ENCODE peak calls at places on chromosome 7, in nine cellular contexts. A is AG04450, G is WTC11, N is GM23338, X is RWPE1, P is Caco-2, Y is hepatocyte, R is cardiac muscle cell, L is spleen. Q is an unnamed sample.

GRCh38 chr7:112080974-112081373 is 125.2 kb downstream of the DOCK4 start:
- DNase-seq in Y (no peak), A (no peak), R (peak), G (no peak), X (no peak), P (no peak), L (no peak), N (peak), Q (no peak)

GRCh38 chr7:134686782-134687181 is 40.1 kb downstream of the BPGM start:
- DNase-seq in Y (peak), A (no peak), N (peak), L (no peak), G (no peak), P (no peak), X (no peak), R (peak), Q (peak)

GRCh38 chr7:29968683-29969457 is 20.7 kb downstream of the SCRN1 start:
- DNase-seq in L (no peak), G (no peak), P (no peak), R (peak), Y (no peak), A (peak), X (peak), N (no peak), Q (peak)

GRCh38 chr7:4809091-4809591 is 33.7 kb downstream of the AP5Z1 start:
- DNase-seq in P (no peak), N (no peak), R (no peak), Y (no peak), G (no peak), A (no peak), X (no peak), L (no peak), Q (no peak)

GRCh38 chr7:24894670-24895221 is 85.2 kb downstream of the OSBPL3 start:
- DNase-seq in A (no peak), R (no peak), G (peak), Y (no peak), P (no peak), L (no peak), N (peak), X (no peak), Q (no peak)

GRCh38 chr7:40761757-40762342 is 627.0 kb downstream of the SUGCT start:
- DNase-seq in G (peak), N (peak), P (no peak), Y (no peak), X (no peak), L (no peak), A (no peak), R (no peak), Q (no peak)

GRCh38 chr7:46058424-46058823 is 137.4 kb upstream of the IGFBP3 start:
- DNase-seq in X (peak), P (no peak), G (no peak), R (peak), Y (no peak), N (no peak), A (no peak), L (no peak), Q (no peak)

GRCh38 chr7:108417926-108418325 is 38.3 kb downstream of the NRCAM start:
- DNase-seq in L (no peak), A (no peak), P (no peak), G (no peak), R (no peak), N (no peak), X (no peak), Y (no peak), Q (no peak)

GRCh38 chr7:130154501-130155317 is 50.5 kb downstream of the TMEM209 start:
- DNase-seq in G (peak), P (no peak), X (no peak), Y (no peak), L (no peak), A (no peak), N (peak), R (no peak), Q (no peak)

GRCh38 chr7:78968951-78969350 is 484.5 kb downstream of the MAGI2 start:
- DNase-seq in R (no peak), L (no peak), Y (no peak), X (no peak), A (no peak), G (peak), P (no peak), N (peak), Q (no peak)

GRCh38 chr7:151342811-151343210 is 1.2 kb downstream of the NUB1 start:
- DNase-seq in L (no peak), X (no peak), Y (no peak), A (no peak), P (no peak), R (no peak), G (no peak), N (no peak), Q (no peak)
- TF ChIP-seq CTCF in L (no peak), X (no peak), Y (no peak), A (no peak), P (no peak), R (no peak), G (no peak), N (no peak), Q (peak)

DNA sequence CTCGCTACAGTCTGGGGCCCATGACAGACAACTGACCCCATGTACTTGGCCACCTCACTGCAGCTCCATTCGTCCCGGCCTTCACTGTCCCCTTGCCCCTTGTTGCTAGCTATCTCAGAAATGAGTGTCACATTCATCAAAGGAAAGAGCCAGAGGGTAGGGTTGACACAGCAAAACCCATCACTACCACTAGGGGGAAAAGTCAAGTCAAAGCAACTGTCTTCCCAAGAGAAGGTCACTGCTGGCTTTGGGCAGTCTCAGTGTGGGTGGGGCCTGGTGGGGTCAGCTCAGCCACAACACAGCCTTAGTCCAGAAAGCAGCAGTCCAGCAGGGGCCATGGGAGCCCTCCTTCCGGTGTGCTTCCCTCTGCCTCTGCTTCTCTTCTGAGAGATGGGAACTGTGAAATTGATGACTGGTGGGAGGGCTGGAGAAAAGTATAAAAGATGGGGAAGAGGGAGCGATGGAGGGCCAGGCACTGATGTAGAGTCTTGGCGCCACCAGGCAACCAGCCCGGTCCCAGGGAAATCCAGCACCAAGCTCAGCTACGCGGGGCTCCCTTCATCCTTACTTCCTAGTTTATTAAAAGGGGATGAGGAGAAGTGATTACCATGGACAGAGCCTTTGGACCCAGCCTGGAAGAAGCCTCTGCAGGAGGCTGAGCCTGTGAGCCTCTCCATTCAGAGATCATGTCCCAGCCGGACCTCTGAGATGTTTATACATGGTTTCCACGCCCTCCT is 58.0 kb downstream of the PLXNA4 start:
- DNase-seq in P (no peak), X (peak), G (peak), L (no peak), A (no peak), R (no peak), N (peak), Y (no peak), Q (no peak)
- TF ChIP-seq CTCF in P (peak), X (no peak), G (peak), L (no peak), A (peak), R (peak), N (peak), Y (peak), Q (peak)

DNA sequence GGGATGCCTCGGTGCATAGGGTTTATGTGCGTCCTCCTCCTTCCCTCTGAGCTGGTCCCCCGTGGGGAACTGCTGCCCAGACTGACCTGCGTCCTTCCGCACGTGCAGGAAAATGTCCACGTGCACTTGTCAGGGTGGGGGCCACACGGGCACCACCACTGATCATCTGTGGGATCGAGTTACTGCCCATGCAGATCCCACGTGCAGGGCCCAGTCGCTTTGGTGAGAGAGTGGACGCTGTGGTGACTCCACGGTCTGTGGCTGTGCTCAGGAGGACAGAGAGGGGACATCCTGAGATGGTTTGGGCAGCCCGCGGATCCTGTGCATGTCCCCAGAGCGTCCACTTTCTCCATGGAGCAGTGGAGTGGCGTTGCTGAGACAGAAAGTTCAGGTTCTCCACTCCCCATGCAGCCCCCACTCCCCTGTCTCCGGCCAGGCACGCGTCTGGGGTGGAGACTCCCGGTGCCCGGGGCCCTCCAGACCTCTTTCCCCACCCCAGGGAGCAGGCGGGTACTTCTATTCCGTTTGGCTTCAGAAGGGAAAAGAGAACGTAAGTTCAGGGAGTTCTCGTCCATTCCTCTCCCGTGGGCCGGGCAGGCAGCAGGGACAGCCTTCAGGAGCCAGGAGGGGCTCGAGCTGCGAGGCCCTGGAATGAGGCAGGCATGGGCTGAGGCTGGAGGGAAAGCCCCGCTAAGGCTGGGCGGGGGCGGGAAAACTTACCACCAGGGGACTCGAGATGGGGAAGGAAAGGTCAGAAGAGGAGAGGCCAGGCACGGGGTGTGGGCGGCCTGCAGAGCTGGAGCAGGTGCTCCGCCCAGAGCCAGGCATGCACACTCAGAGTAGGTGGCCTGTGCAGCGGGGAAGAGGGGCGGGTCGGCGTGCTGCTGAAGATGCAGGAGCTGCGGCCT is 59.9 kb downstream of the EGFR start:
- DNase-seq in P (peak), L (no peak), Y (peak), A (no peak), X (no peak), R (no peak), N (peak), G (peak), Q (no peak)
- TF ChIP-seq CTCF in P (no peak), L (no peak), Y (no peak), A (no peak), X (no peak), R (no peak), N (no peak), G (no peak), Q (no peak)

GRCh38 chr7:80699030-80699638 is 60.7 kb downstream of the CD36 start:
- DNase-seq in R (peak), P (no peak), Y (peak), G (no peak), X (peak), L (no peak), A (no peak), N (peak), Q (peak)
- TF ChIP-seq CTCF in R (peak), P (peak), Y (peak), G (peak), X (peak), L (peak), A (peak), N (peak), Q (peak)

DNA sequence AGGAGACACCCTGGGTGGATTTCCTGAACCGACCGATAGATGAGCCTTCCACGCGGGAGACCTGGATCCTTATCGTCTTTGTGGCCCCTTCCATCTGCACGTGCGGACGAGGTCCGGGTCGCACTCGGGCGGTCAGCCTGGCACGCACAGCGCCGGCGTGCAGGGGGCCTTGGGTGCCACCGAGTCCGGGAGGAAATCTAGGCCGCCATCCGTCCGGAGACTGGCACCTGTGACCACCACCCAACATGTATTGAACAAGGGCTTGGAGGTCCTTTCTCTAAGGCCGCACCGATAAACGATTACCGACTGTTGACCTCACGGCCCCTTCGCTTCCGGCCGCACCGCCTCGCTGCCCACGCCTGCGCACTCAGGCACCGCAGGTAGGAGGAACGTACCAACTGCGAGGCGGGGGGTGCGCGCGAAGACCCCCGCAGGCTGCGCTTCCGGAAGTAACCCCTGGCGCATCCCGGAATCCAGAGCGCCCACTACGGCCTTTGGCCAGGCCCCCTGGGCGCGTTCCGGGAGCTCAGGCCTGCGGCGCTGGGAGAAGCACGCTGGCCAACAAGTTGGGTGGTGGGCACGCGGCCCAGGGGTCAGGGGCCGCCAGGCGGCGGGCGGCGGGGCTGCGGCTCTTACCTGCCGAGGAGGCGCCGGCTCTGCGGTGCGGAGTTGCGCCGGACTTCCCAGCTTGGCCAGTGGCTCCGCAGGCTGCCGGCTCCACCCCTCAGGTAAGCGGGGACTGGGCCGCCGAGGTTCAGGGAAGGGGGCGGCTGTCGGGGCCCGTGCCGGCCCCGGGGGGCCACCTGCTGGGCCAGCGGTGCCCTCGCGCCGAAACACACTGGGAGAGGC is at the start of the genes ACTR3C and LRRC61:
- DNase-seq in L (peak), A (no peak), N (peak), X (peak), Y (peak), G (peak), P (peak), R (peak), Q (no peak)
- TF ChIP-seq CTCF in L (no peak), A (no peak), N (peak), X (peak), Y (no peak), G (peak), P (peak), R (peak), Q (no peak)

DNA sequence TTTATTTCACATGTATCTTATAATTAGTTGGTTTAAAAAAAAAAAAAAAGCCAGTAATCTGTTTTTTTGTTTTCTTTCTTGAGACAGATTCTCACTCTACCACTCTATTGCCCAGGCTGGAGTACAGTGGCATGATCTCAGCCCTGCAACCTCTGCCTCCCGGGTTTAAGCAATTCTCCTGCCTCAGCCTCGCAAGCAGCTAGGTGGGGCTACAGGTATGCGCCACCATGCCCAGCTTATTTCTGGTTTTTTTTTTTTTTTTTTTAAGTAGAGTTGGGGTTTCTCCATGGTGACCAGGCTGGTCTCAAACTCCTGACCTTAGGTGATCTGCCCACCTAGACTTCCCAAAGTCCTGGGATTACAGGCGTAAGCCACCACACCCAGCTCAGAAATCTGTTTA is 34.1 kb upstream of the CAPZA2 start:
- DNase-seq in A (no peak), Y (no peak), G (peak), N (peak), X (no peak), P (no peak), R (no peak), L (no peak), Q (no peak)
- TF ChIP-seq CTCF in A (no peak), Y (no peak), G (no peak), N (peak), X (no peak), P (no peak), R (no peak), L (no peak), Q (no peak)

DNA sequence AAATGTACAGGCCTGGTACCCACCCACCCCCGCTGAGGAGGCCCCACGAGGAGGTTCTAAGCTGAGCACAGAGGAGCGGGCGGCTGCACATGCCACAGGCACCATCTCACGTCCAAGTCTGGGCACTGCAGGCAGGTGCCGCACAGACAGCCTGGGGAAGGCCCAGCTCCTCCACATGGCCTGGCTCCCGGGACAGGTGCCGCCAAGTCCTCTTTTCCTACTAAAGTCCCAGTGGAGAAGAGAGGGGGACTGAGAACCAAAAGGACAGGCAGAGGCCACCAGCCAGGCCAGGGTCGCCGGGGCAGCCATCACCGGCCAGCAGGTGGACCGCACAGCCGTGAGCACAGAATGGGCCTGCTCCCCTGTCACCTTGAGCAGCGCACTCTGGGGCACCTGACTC is 91.1 kb downstream of the MAD1L1 start:
- DNase-seq in L (no peak), X (no peak), N (no peak), G (no peak), P (no peak), A (no peak), R (no peak), Y (no peak), Q (no peak)
- TF ChIP-seq CTCF in L (no peak), X (no peak), N (peak), G (no peak), P (no peak), A (no peak), R (no peak), Y (no peak), Q (no peak)

DNA sequence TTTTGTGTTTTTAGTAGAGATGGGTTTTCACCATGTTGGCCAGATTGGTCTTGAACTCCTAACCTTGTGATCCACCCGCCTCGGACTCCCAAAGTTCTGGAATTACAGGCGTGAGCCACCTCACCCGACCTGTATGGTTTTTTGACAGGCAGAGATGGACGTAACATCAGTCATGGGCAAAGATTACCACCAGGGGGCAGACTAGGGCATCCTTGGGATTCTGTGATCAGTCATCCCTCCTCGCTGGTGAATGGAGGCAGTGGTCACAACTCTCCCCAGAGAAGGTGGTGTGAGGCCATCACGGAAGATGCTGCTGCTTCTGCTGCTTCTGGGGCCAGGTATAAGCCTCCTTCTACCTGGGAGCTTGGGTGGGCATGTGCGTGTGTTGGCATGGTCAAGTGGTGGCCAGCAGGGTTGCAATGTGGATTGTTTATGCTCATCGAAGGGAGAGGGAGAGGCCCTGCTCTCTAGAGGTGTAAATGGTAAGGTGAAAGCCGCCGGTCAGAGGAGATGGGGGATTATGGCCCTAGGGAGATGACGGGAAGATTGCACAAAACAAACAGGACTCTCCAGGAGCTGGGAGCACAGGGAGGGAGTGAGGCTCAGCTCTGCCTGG is 122.7 kb upstream of the PRSS1 start:
- DNase-seq in N (peak), R (peak), A (no peak), P (peak), X (no peak), L (peak), Y (peak), G (peak), Q (peak)
- TF ChIP-seq CTCF in N (peak), R (peak), A (peak), P (peak), X (peak), L (peak), Y (peak), G (peak), Q (peak)

DNA sequence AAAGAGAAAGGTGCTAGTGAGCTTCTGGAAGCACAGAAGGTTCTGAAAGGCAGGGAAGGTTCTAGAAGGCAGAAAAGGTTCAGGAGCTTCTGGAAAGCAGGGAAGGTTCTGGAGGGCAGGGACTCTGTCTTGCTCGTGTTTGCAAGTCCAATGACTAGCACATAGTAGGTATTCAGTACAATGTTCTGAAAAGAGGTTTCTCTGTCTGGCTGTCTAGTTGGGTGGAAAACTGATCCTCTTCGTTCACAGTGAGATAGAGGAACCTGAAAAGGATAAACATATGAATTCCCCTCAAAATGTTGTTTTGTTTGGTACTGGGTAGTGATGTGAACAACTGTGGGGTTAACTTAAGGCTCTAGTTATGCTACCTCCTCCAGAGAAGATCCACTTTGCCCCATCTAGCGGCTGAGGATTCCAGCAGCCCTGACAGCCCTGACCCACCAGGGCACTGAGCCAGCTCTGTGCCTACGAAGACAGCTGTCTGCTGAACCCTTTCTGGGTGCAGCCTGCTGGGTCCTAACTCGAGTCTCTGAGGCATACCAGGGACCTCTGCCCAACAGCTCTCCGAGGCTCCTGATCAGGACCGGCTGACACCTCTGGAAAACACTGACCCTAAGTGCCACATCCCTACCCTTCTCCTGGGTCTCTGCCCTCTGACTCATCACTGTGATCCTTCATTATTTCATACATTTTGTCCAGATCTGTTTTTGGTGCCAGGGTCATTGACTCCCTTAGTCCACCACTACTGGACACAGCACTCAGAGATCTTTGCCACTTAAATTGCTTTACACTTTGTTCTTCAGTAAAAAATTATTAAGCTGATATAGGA is 15.4 kb downstream of the PTPRN2 start:
- DNase-seq in Y (no peak), P (no peak), R (no peak), L (peak), N (peak), A (no peak), G (no peak), X (peak), Q (peak)
- TF ChIP-seq CTCF in Y (peak), P (no peak), R (no peak), L (no peak), N (peak), A (no peak), G (no peak), X (no peak), Q (no peak)

Q was measured in HFFc6.